ENCODE peak calls at places on chromosomes 4 and X, in four cellular contexts. One of them, this sample, is unnamed.

GRCh38 chrX:54044877-54045328 is 630 bp upstream of the PHF8 start:
- DNase-seq in activated T-helper 1 cell treated with anti-CD3 and anti-CD28 coated beads, Interleukin-2, amount 50 U/mL, for 16 hours: no peak
- DNase-seq in HS-27A: no peak
- DNase-seq in uterus: no peak
- DNase-seq in this sample: no peak

GRCh38 chrX:24231169-24231568 is 81.6 kb downstream of the ZFX start:
- DNase-seq in activated T-helper 1 cell treated with anti-CD3 and anti-CD28 coated beads, Interleukin-2, amount 50 U/mL, for 16 hours: no peak
- DNase-seq in HS-27A: no peak
- DNase-seq in uterus: no peak
- DNase-seq in this sample: peak

GRCh38 chr4:5812506-5813229 is 80.2 kb downstream of the CRMP1 start:
- DNase-seq in activated T-helper 1 cell treated with anti-CD3 and anti-CD28 coated beads, Interleukin-2, amount 50 U/mL, for 16 hours: no peak
- DNase-seq in HS-27A: peak
- DNase-seq in uterus: no peak
- DNase-seq in this sample: peak

GRCh38 chr4:159283697-159284492 is 181.0 kb downstream of the RAPGEF2 start:
- DNase-seq in activated T-helper 1 cell treated with anti-CD3 and anti-CD28 coated beads, Interleukin-2, amount 50 U/mL, for 16 hours: no peak
- DNase-seq in HS-27A: peak
- DNase-seq in uterus: no peak
- DNase-seq in this sample: no peak

GRCh38 chr4:38281416-38282071 is 321.3 kb downstream of the PTTG2 start:
- DNase-seq in activated T-helper 1 cell treated with anti-CD3 and anti-CD28 coated beads, Interleukin-2, amount 50 U/mL, for 16 hours: no peak
- DNase-seq in HS-27A: no peak
- DNase-seq in uterus: no peak
- DNase-seq in this sample: no peak

GRCh38 chrX:117743469-117744251 is 372.9 kb downstream of the KLHL13 start:
- DNase-seq in activated T-helper 1 cell treated with anti-CD3 and anti-CD28 coated beads, Interleukin-2, amount 50 U/mL, for 16 hours: no peak
- DNase-seq in HS-27A: no peak
- DNase-seq in uterus: no peak
- DNase-seq in this sample: no peak

GRCh38 chrX:151779258-151779657 is 44.7 kb downstream of the CNGA2 start:
- DNase-seq in activated T-helper 1 cell treated with anti-CD3 and anti-CD28 coated beads, Interleukin-2, amount 50 U/mL, for 16 hours: no peak
- DNase-seq in HS-27A: no peak
- DNase-seq in uterus: no peak
- DNase-seq in this sample: no peak

GRCh38 chr4:19748470-19748869 is 503.2 kb upstream of the SLIT2 start:
- DNase-seq in activated T-helper 1 cell treated with anti-CD3 and anti-CD28 coated beads, Interleukin-2, amount 50 U/mL, for 16 hours: no peak
- DNase-seq in HS-27A: no peak
- DNase-seq in uterus: peak
- DNase-seq in this sample: no peak

GRCh38 chr4:174873931-174874330 is 44.2 kb upstream of the ADAM29 start:
- DNase-seq in activated T-helper 1 cell treated with anti-CD3 and anti-CD28 coated beads, Interleukin-2, amount 50 U/mL, for 16 hours: no peak
- DNase-seq in HS-27A: no peak
- DNase-seq in uterus: no peak
- DNase-seq in this sample: peak

GRCh38 chr4:14783011-14783877 is 219.0 kb upstream of the CPEB2 start:
- DNase-seq in activated T-helper 1 cell treated with anti-CD3 and anti-CD28 coated beads, Interleukin-2, amount 50 U/mL, for 16 hours: no peak
- DNase-seq in HS-27A: peak
- DNase-seq in uterus: no peak
- DNase-seq in this sample: peak

GRCh38 chrX:71636438-71637252 is 18.3 kb upstream of the CXCR3 start:
- DNase-seq in activated T-helper 1 cell treated with anti-CD3 and anti-CD28 coated beads, Interleukin-2, amount 50 U/mL, for 16 hours: no peak
- DNase-seq in HS-27A: no peak
- DNase-seq in uterus: no peak
- DNase-seq in this sample: no peak

GRCh38 chr4:56728512-56728911 is 47.4 kb upstream of the HOPX start:
- DNase-seq in activated T-helper 1 cell treated with anti-CD3 and anti-CD28 coated beads, Interleukin-2, amount 50 U/mL, for 16 hours: no peak
- DNase-seq in HS-27A: no peak
- DNase-seq in uterus: peak
- DNase-seq in this sample: no peak

GRCh38 chrX:53319614-53320542 is 38.5 kb upstream of the IQSEC2 start:
- DNase-seq in activated T-helper 1 cell treated with anti-CD3 and anti-CD28 coated beads, Interleukin-2, amount 50 U/mL, for 16 hours: no peak
- DNase-seq in HS-27A: no peak
- DNase-seq in uterus: peak
- DNase-seq in this sample: no peak

GRCh38 chr4:4613126-4613465 is 71.2 kb upstream of the STX18 start:
- DNase-seq in activated T-helper 1 cell treated with anti-CD3 and anti-CD28 coated beads, Interleukin-2, amount 50 U/mL, for 16 hours: no peak
- DNase-seq in HS-27A: no peak
- DNase-seq in uterus: no peak
- DNase-seq in this sample: no peak

GRCh38 chr4:23614284-23614892 is 275.5 kb downstream of the PPARGC1A start:
- DNase-seq in activated T-helper 1 cell treated with anti-CD3 and anti-CD28 coated beads, Interleukin-2, amount 50 U/mL, for 16 hours: no peak
- DNase-seq in HS-27A: no peak
- DNase-seq in uterus: no peak
- DNase-seq in this sample: peak

GRCh38 chr4:37922323-37922722 is 31.4 kb downstream of the TBC1D1 start:
- DNase-seq in activated T-helper 1 cell treated with anti-CD3 and anti-CD28 coated beads, Interleukin-2, amount 50 U/mL, for 16 hours: no peak
- DNase-seq in HS-27A: no peak
- DNase-seq in uterus: no peak
- DNase-seq in this sample: peak

GRCh38 chr4:91427171-91427570 is 876.6 kb upstream of the GRID2 start:
- DNase-seq in activated T-helper 1 cell treated with anti-CD3 and anti-CD28 coated beads, Interleukin-2, amount 50 U/mL, for 16 hours: no peak
- DNase-seq in HS-27A: no peak
- DNase-seq in uterus: no peak
- DNase-seq in this sample: no peak

GRCh38 chr4:8547108-8547911 is 32.9 kb upstream of the GPR78 start:
- DNase-seq in activated T-helper 1 cell treated with anti-CD3 and anti-CD28 coated beads, Interleukin-2, amount 50 U/mL, for 16 hours: no peak
- DNase-seq in HS-27A: no peak
- DNase-seq in uterus: no peak
- DNase-seq in this sample: peak

GRCh38 chr4:122309988-122310626 is 68.7 kb upstream of the ADAD1 start:
- DNase-seq in activated T-helper 1 cell treated with anti-CD3 and anti-CD28 coated beads, Interleukin-2, amount 50 U/mL, for 16 hours: no peak
- DNase-seq in HS-27A: no peak
- DNase-seq in uterus: no peak
- DNase-seq in this sample: no peak

GRCh38 chrX:40268126-40268525 is 170.4 kb upstream of the BCOR start:
- DNase-seq in activated T-helper 1 cell treated with anti-CD3 and anti-CD28 coated beads, Interleukin-2, amount 50 U/mL, for 16 hours: no peak
- DNase-seq in HS-27A: no peak
- DNase-seq in uterus: no peak
- DNase-seq in this sample: no peak

GRCh38 chr4:19729873-19730735 is 521.6 kb upstream of the SLIT2 start:
- DNase-seq in activated T-helper 1 cell treated with anti-CD3 and anti-CD28 coated beads, Interleukin-2, amount 50 U/mL, for 16 hours: no peak
- DNase-seq in HS-27A: no peak
- DNase-seq in uterus: no peak
- DNase-seq in this sample: no peak

GRCh38 chrX:23668335-23668734 is 1.0 kb downstream of the PRDX4 start:
- DNase-seq in activated T-helper 1 cell treated with anti-CD3 and anti-CD28 coated beads, Interleukin-2, amount 50 U/mL, for 16 hours: no peak
- DNase-seq in HS-27A: no peak
- DNase-seq in uterus: no peak
- DNase-seq in this sample: peak

GRCh38 chr4:123976285-123976684 is 579.7 kb downstream of the SPRY1 start:
- DNase-seq in activated T-helper 1 cell treated with anti-CD3 and anti-CD28 coated beads, Interleukin-2, amount 50 U/mL, for 16 hours: no peak
- DNase-seq in HS-27A: no peak
- DNase-seq in uterus: no peak
- DNase-seq in this sample: no peak

GRCh38 chr4:2291705-2292651 is 30.1 kb upstream of the MXD4 start:
- DNase-seq in activated T-helper 1 cell treated with anti-CD3 and anti-CD28 coated beads, Interleukin-2, amount 50 U/mL, for 16 hours: no peak
- DNase-seq in HS-27A: no peak
- DNase-seq in uterus: peak
- DNase-seq in this sample: no peak

GRCh38 chr4:6419452-6420028 is 52.9 kb downstream of the PPP2R2C start:
- DNase-seq in activated T-helper 1 cell treated with anti-CD3 and anti-CD28 coated beads, Interleukin-2, amount 50 U/mL, for 16 hours: no peak
- DNase-seq in HS-27A: no peak
- DNase-seq in uterus: peak
- DNase-seq in this sample: no peak

GRCh38 chr4:180925800-180926199 is 1317.4 kb upstream of the TENM3 start:
- DNase-seq in activated T-helper 1 cell treated with anti-CD3 and anti-CD28 coated beads, Interleukin-2, amount 50 U/mL, for 16 hours: no peak
- DNase-seq in HS-27A: no peak
- DNase-seq in uterus: no peak
- DNase-seq in this sample: no peak

GRCh38 chrX:19707472-19707871 is 179.9 kb downstream of the SH3KBP1 start:
- DNase-seq in activated T-helper 1 cell treated with anti-CD3 and anti-CD28 coated beads, Interleukin-2, amount 50 U/mL, for 16 hours: no peak
- DNase-seq in HS-27A: no peak
- DNase-seq in uterus: no peak
- DNase-seq in this sample: no peak

GRCh38 chrX:135688137-135688536 is 25.3 kb upstream of the CT45A1 start:
- DNase-seq in activated T-helper 1 cell treated with anti-CD3 and anti-CD28 coated beads, Interleukin-2, amount 50 U/mL, for 16 hours: no peak
- DNase-seq in HS-27A: no peak
- DNase-seq in uterus: no peak
- DNase-seq in this sample: no peak

This sample was measured in GM13976.